ENCODE peak calls at places on chromosome 19, in nine cellular contexts. One of them, this sample, is unnamed.

GRCh38 chr19:32566246-32566830 is 14.7 kb upstream of the PDCD5 start:
- DNase-seq in iPS DF 6.9: no peak
- DNase-seq in ascending aorta: no peak
- DNase-seq in HL-60: no peak
- DNase-seq in dorsolateral prefrontal cortex: no peak
- DNase-seq in IMR-90: peak; percentile 29
- DNase-seq in uterus: no peak
- DNase-seq in AG04450: no peak
- DNase-seq in transverse colon: no peak
- DNase-seq in this sample: peak; percentile 76

GRCh38 chr19:18879579-18880373 is 16.2 kb downstream of the CERS1 start:
- DNase-seq in dorsolateral prefrontal cortex: no peak
- DNase-seq in iPS DF 6.9: no peak
- DNase-seq in HL-60: no peak
- DNase-seq in AG04450: no peak
- DNase-seq in uterus: no peak
- DNase-seq in transverse colon: peak; percentile 87
- DNase-seq in ascending aorta: no peak
- DNase-seq in IMR-90: no peak
- DNase-seq in this sample: peak; percentile 54

GRCh38 chr19:4916292-4917082 is 7.2 kb downstream of the UHRF1 start:
- DNase-seq in IMR-90: no peak
- DNase-seq in dorsolateral prefrontal cortex: no peak
- DNase-seq in uterus: no peak
- DNase-seq in transverse colon: peak; percentile 22
- DNase-seq in AG04450: no peak
- DNase-seq in HL-60: no peak
- DNase-seq in iPS DF 6.9: no peak
- DNase-seq in ascending aorta: no peak
- DNase-seq in this sample: no peak

GRCh38 chr19:17183858-17184271 is 31.3 kb upstream of the USE1 start:
- DNase-seq in HL-60: peak; percentile 15
- DNase-seq in uterus: no peak
- DNase-seq in IMR-90: no peak
- DNase-seq in AG04450: no peak
- DNase-seq in iPS DF 6.9: no peak
- DNase-seq in ascending aorta: no peak
- DNase-seq in transverse colon: no peak
- DNase-seq in dorsolateral prefrontal cortex: no peak
- DNase-seq in this sample: no peak

GRCh38 chr19:43675269-43675879 is 5.4 kb upstream of the PLAUR start:
- DNase-seq in ascending aorta: no peak
- DNase-seq in uterus: no peak
- DNase-seq in dorsolateral prefrontal cortex: no peak
- DNase-seq in HL-60: no peak
- DNase-seq in AG04450: no peak
- DNase-seq in IMR-90: peak; percentile 78
- DNase-seq in transverse colon: peak; percentile 90
- DNase-seq in iPS DF 6.9: no peak
- DNase-seq in this sample: no peak

GRCh38 chr19:55563261-55563690 is 17.4 kb downstream of the ZNF579 start:
- DNase-seq in transverse colon: peak; percentile 53
- DNase-seq in IMR-90: no peak
- DNase-seq in iPS DF 6.9: no peak
- DNase-seq in AG04450: no peak
- DNase-seq in ascending aorta: no peak
- DNase-seq in uterus: peak; percentile 84
- DNase-seq in HL-60: no peak
- DNase-seq in dorsolateral prefrontal cortex: no peak
- DNase-seq in this sample: no peak

GRCh38 chr19:17775991-17776803 is 18.7 kb upstream of the B3GNT3 start:
- DNase-seq in transverse colon: no peak
- DNase-seq in dorsolateral prefrontal cortex: no peak
- DNase-seq in iPS DF 6.9: no peak
- DNase-seq in ascending aorta: no peak
- DNase-seq in uterus: no peak
- DNase-seq in AG04450: no peak
- DNase-seq in HL-60: no peak
- DNase-seq in IMR-90: peak; percentile 6
- DNase-seq in this sample: no peak

GRCh38 chr19:42284066-42284501 is 15.0 kb downstream of the CIC start:
- DNase-seq in uterus: peak; percentile 77
- DNase-seq in ascending aorta: no peak
- DNase-seq in iPS DF 6.9: no peak
- DNase-seq in transverse colon: peak; percentile 89
- DNase-seq in dorsolateral prefrontal cortex: peak; percentile 65
- DNase-seq in AG04450: peak; percentile 39
- DNase-seq in IMR-90: peak; percentile 71
- DNase-seq in HL-60: no peak
- DNase-seq in this sample: peak; percentile 80

GRCh38 chr19:16041571-16042386 is 34.5 kb upstream of the TPM4 start:
- DNase-seq in iPS DF 6.9: peak; percentile 55
- DNase-seq in AG04450: peak; percentile 23
- DNase-seq in uterus: peak; percentile 84
- DNase-seq in transverse colon: peak; percentile 90
- DNase-seq in IMR-90: peak; percentile 52
- DNase-seq in HL-60: peak; percentile 59
- DNase-seq in dorsolateral prefrontal cortex: peak; percentile 79
- DNase-seq in ascending aorta: no peak
- DNase-seq in this sample: peak; percentile 86

GRCh38 chr19:3404324-3405260 is 38.2 kb downstream of the NFIC start:
- DNase-seq in transverse colon: peak; percentile 66
- DNase-seq in dorsolateral prefrontal cortex: peak; percentile 85
- DNase-seq in iPS DF 6.9: no peak
- DNase-seq in HL-60: no peak
- DNase-seq in ascending aorta: peak; percentile 55
- DNase-seq in uterus: peak; percentile 93
- DNase-seq in IMR-90: peak; percentile 93
- DNase-seq in AG04450: peak; percentile 81
- DNase-seq in this sample: no peak

GRCh38 chr19:1181606-1182005 is 7.5 kb upstream of the SBNO2 start:
- DNase-seq in transverse colon: peak; percentile 68
- DNase-seq in HL-60: no peak
- DNase-seq in iPS DF 6.9: no peak
- DNase-seq in dorsolateral prefrontal cortex: no peak
- DNase-seq in uterus: no peak
- DNase-seq in ascending aorta: no peak
- DNase-seq in AG04450: no peak
- DNase-seq in IMR-90: no peak
- DNase-seq in this sample: no peak

GRCh38 chr19:35125746-35126623 is 8.9 kb downstream of the LGI4 start:
- DNase-seq in AG04450: no peak
- DNase-seq in iPS DF 6.9: no peak
- DNase-seq in IMR-90: no peak
- DNase-seq in uterus: no peak
- DNase-seq in dorsolateral prefrontal cortex: no peak
- DNase-seq in ascending aorta: no peak
- DNase-seq in HL-60: no peak
- DNase-seq in transverse colon: no peak
- DNase-seq in this sample: no peak

GRCh38 chr19:6260912-6261636 is 18.7 kb downstream of the MLLT1 start:
- DNase-seq in transverse colon: no peak
- DNase-seq in dorsolateral prefrontal cortex: no peak
- DNase-seq in iPS DF 6.9: peak; percentile 43
- DNase-seq in HL-60: no peak
- DNase-seq in ascending aorta: no peak
- DNase-seq in AG04450: no peak
- DNase-seq in uterus: peak; percentile 21
- DNase-seq in IMR-90: peak; percentile 22
- DNase-seq in this sample: peak; percentile 45

GRCh38 chr19:48509467-48510194 is 2.0 kb downstream of the LMTK3 start:
- DNase-seq in ascending aorta: no peak
- DNase-seq in HL-60: no peak
- DNase-seq in dorsolateral prefrontal cortex: peak; percentile 48
- DNase-seq in uterus: no peak
- DNase-seq in IMR-90: no peak
- DNase-seq in transverse colon: no peak
- DNase-seq in iPS DF 6.9: no peak
- DNase-seq in AG04450: no peak
- DNase-seq in this sample: no peak

GRCh38 chr19:17560205-17560595 is 4.8 kb downstream of the COLGALT1 start:
- DNase-seq in AG04450: peak; percentile 59
- DNase-seq in dorsolateral prefrontal cortex: no peak
- DNase-seq in transverse colon: no peak
- DNase-seq in IMR-90: peak; percentile 93
- DNase-seq in iPS DF 6.9: no peak
- DNase-seq in HL-60: no peak
- DNase-seq in ascending aorta: no peak
- DNase-seq in uterus: peak; percentile 46
- DNase-seq in this sample: no peak

DNA sequence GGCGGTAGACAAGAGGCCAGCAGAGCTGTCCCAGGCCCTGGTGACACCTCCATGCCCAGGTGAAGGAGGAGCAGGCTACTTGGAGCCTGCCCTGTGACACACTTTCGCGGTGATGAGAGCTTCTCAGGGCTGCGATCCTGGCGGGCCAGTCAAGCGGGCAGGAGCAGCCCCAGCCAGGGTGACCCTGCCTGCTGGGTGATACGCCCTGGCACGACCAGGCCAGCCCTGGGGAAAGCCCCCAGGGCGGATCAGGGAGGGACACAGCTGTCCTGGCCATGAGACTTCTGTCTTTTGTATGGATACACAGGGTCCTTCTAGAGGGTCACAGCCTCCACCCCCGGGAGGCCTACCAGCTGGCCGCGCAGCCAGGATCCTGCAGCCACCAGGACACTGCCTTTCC is 13.1 kb downstream of the DNM2 start:
- DNase-seq in ascending aorta: no peak
- DNase-seq in AG04450: no peak
- DNase-seq in transverse colon: no peak
- DNase-seq in HL-60: no peak
- DNase-seq in iPS DF 6.9: no peak
- DNase-seq in dorsolateral prefrontal cortex: peak; percentile 36
- DNase-seq in uterus: no peak
- DNase-seq in IMR-90: no peak
- DNase-seq in this sample: no peak
- H3K27ac ChIP-seq in ascending aorta: no peak overlapping the region
- H3K27ac ChIP-seq in AG04450: no peak overlapping the region
- H3K27ac ChIP-seq in transverse colon: peak overlapping the region; percentile 74
- H3K27ac ChIP-seq in HL-60: peak overlapping the region; percentile 32
- H3K27ac ChIP-seq in iPS DF 6.9: no peak overlapping the region
- H3K27ac ChIP-seq in dorsolateral prefrontal cortex: peak overlapping the region; percentile 96
- H3K27ac ChIP-seq in uterus: no peak overlapping the region
- H3K27ac ChIP-seq in IMR-90: no peak overlapping the region
- H3K27ac ChIP-seq in this sample: no peak overlapping the region

DNA sequence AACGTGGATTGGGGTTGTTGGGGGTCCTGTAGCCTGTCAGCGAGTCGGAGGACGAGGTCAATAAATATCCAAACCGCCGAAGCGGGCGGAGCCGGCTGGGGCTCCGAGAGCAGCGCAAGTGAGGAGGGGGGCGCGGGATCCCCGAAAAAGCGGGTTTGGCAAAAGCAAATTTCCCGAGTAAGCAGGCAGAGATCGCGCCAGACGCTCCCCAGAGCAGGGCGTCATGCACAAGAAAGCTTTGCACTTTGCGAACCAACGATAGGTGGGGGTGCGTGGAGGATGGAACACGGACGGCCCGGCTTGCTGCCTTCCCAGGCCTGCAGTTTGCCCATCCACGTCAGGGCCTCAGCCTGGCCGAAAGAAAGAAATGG is 754 bp upstream of the SIX5 start:
- DNase-seq in iPS DF 6.9: no peak
- DNase-seq in uterus: peak; percentile 72
- DNase-seq in ascending aorta: no peak
- DNase-seq in HL-60: no peak
- DNase-seq in transverse colon: peak; percentile 65
- DNase-seq in AG04450: no peak
- DNase-seq in IMR-90: peak; percentile 38
- DNase-seq in dorsolateral prefrontal cortex: peak; percentile 61
- DNase-seq in this sample: no peak
- H3K27ac ChIP-seq in iPS DF 6.9: no peak overlapping the region
- H3K27ac ChIP-seq in uterus: peak overlapping the region; percentile 90
- H3K27ac ChIP-seq in ascending aorta: peak overlapping the region; percentile 96
- H3K27ac ChIP-seq in HL-60: no peak overlapping the region
- H3K27ac ChIP-seq in transverse colon: peak overlapping the region; percentile 96
- H3K27ac ChIP-seq in AG04450: peak overlapping the region; percentile 93
- H3K27ac ChIP-seq in IMR-90: peak overlapping the region; percentile 89
- H3K27ac ChIP-seq in dorsolateral prefrontal cortex: peak overlapping the region; percentile 95
- H3K27ac ChIP-seq in this sample: no peak overlapping the region

DNA sequence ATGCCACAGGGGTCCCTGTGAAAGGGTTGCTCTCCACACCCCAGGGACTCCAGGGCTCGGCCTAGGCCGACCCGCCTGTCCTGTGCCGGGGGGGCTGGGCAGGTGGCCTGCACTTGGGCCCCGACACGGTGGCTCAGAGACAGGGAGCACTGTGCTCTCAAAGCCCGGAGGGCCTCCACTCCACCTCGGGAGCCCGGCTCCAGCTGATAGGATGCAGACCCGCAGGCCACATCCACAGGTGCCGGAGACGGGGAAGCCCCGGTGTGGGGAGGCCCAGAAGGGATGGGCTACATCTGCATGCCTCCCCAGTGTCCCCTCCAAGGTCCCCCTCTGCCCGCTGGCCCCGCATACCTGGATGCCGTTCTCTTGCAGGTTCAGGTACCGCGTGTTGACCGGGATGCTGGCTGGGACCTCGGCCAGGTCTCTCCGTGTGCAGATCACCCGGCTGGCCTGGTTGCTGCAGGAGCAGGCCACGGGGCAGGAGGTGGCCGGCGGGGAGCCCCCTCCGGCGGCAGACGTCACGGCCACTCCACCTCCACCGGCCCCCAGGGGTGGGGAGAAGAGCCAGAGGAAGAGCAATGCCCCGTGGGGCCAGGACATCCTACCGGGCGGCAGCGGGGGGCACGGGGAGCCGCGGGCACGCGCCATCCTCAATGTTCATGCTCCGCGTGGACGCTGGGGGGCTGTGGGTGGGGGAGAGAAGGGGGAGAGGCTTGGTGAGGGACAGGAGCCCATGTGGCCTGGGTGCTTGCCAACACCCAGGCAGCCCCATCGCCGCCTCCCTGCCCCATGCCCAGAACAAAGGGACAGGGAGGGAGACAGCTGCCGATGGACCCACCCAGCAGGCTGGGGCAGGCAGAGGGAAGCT is 19.8 kb downstream of the LRRC4B start:
- DNase-seq in ascending aorta: no peak
- DNase-seq in transverse colon: no peak
- DNase-seq in IMR-90: no peak
- DNase-seq in HL-60: no peak
- DNase-seq in AG04450: no peak
- DNase-seq in iPS DF 6.9: no peak
- DNase-seq in uterus: no peak
- DNase-seq in dorsolateral prefrontal cortex: peak; percentile 72
- DNase-seq in this sample: peak; percentile 38
- H3K27ac ChIP-seq in ascending aorta: no peak overlapping the region
- H3K27ac ChIP-seq in transverse colon: no peak overlapping the region
- H3K27ac ChIP-seq in IMR-90: no peak overlapping the region
- H3K27ac ChIP-seq in HL-60: no peak overlapping the region
- H3K27ac ChIP-seq in AG04450: no peak overlapping the region
- H3K27ac ChIP-seq in iPS DF 6.9: no peak overlapping the region
- H3K27ac ChIP-seq in uterus: no peak overlapping the region
- H3K27ac ChIP-seq in dorsolateral prefrontal cortex: peak overlapping the region; percentile 93
- H3K27ac ChIP-seq in this sample: no peak overlapping the region

DNA sequence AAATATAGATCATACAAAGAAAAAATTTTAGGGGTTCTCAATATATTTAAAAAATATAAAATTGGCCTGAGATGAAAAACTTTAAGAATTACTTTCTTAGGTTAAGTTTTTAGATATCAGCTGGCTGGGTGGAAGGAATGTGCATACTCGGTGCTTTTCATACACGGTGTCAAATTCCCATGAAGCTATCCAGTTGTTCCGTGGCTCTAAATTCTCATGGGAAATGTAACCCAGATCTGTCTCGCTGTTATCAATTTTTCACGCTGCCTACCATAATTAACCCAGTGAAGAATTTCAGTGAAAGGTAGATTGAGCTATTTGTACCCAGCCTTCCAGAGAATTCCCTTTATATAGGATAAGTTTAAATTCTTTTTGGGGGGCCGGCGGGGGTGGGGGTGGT is 11.6 kb upstream of the ZNF835 start:
- DNase-seq in iPS DF 6.9: no peak
- DNase-seq in transverse colon: no peak
- DNase-seq in ascending aorta: no peak
- DNase-seq in dorsolateral prefrontal cortex: no peak
- DNase-seq in uterus: no peak
- DNase-seq in IMR-90: no peak
- DNase-seq in AG04450: no peak
- DNase-seq in HL-60: no peak
- DNase-seq in this sample: peak; percentile 62
- H3K27ac ChIP-seq in iPS DF 6.9: no peak overlapping the region
- H3K27ac ChIP-seq in transverse colon: no peak overlapping the region
- H3K27ac ChIP-seq in ascending aorta: no peak overlapping the region
- H3K27ac ChIP-seq in dorsolateral prefrontal cortex: no peak overlapping the region
- H3K27ac ChIP-seq in uterus: no peak overlapping the region
- H3K27ac ChIP-seq in IMR-90: no peak overlapping the region
- H3K27ac ChIP-seq in AG04450: no peak overlapping the region
- H3K27ac ChIP-seq in HL-60: no peak overlapping the region
- H3K27ac ChIP-seq in this sample: peak overlapping the region; percentile 88